ENCODE peak calls at places on chromosomes 3 and 15, in four cellular contexts. T is kidney, C is GM23248, I is NCI-H774. U is an unnamed sample.

GRCh38 chr3:39440316-39440715 is 27.2 kb upstream of the MOBP start:
- DNase-seq in T (no peak), C (no peak), I (no peak), U (no peak)

GRCh38 chr3:64084640-64085039 is 61.3 kb upstream of the PSMD6 start:
- DNase-seq in T (no peak), C (peak; percentile 75), I (no peak), U (no peak)

GRCh38 chr15:73631915-73632669 is 1.1 kb downstream of the NPTN start:
- DNase-seq in T (no peak), C (peak; percentile 69), I (no peak), U (no peak)

GRCh38 chr3:20537234-20537633 is 351.2 kb upstream of the SGO1 start:
- DNase-seq in T (no peak), C (no peak), I (no peak), U (no peak)

GRCh38 chr3:31561891-31562290 is 29.2 kb downstream of the STT3B start:
- DNase-seq in T (peak; percentile 54), C (no peak), I (no peak), U (peak; percentile 62)

GRCh38 chr3:171129827-171130226 is 103.3 kb upstream of the SLC2A2 start:
- DNase-seq in T (no peak), C (peak; percentile 54), I (no peak), U (no peak)

GRCh38 chr3:195133462-195133861 is 137.5 kb downstream of the XXYLT1 start:
- DNase-seq in T (no peak), C (peak; percentile 91), I (peak; percentile 77), U (no peak)

GRCh38 chr3:57683286-57683685 is 9.6 kb downstream of the DENND6A start:
- DNase-seq in T (no peak), C (no peak), I (no peak), U (no peak)

GRCh38 chr3:71847794-71848193 is 62.8 kb upstream of the PROK2 start:
- DNase-seq in T (no peak), C (no peak), I (no peak), U (no peak)

GRCh38 chr15:70309035-70309434 is 211.3 kb upstream of the TLE3 start:
- DNase-seq in T (no peak), C (no peak), I (no peak), U (no peak)

GRCh38 chr3:119104031-119104430 is 41.9 kb upstream of the TEX55 start:
- DNase-seq in T (no peak), C (no peak), I (no peak), U (no peak)

U was measured in Jurkat, Clone E6-1.